ENCODE peak calls at places on chromosome 2, in seven cellular contexts. V, W, J, K, A, C and Z are unnamed samples.
A peak's percentile ranks its signal among the peaks of the same experiment; 100 is the strongest.

GRCh38 chr2:180573951-180574350 is 406.5 kb upstream of the UBE2E3 start:
- DNase-seq in V (peak; percentile 68), A (no peak), W (peak; percentile 64), C (peak; percentile 72), J (no peak), K (no peak), Z (peak; percentile 30)

GRCh38 chr2:9087151-9087681 is 83.7 kb upstream of the MBOAT2 start:
- DNase-seq in C (no peak), J (no peak), K (no peak), A (no peak), W (peak; percentile 49), V (peak; percentile 57), Z (no peak)

GRCh38 chr2:38056216-38056615 is 19.7 kb downstream of the CYP1B1 start:
- DNase-seq in W (no peak), K (no peak), J (no peak), C (no peak), V (peak; percentile 45), A (no peak), Z (no peak)

GRCh38 chr2:179613299-179613651 is 248.1 kb downstream of the ZNF385B start:
- DNase-seq in J (no peak), A (no peak), K (no peak), V (no peak), C (no peak), W (no peak), Z (no peak)

GRCh38 chr2:26811261-26811660 is 25.4 kb downstream of the CENPA start:
- DNase-seq in J (no peak), K (no peak), W (no peak), C (no peak), V (no peak), A (no peak), Z (no peak)

GRCh38 chr2:236517463-236518077 is 52.1 kb upstream of the ACKR3 start:
- DNase-seq in A (no peak), V (no peak), J (no peak), W (no peak), C (no peak), K (no peak), Z (no peak)

GRCh38 chr2:128500136-128500800 is 181.6 kb upstream of the HS6ST1 start:
- DNase-seq in A (no peak), W (no peak), J (no peak), V (peak; percentile 31), C (no peak), K (no peak), Z (no peak)

GRCh38 chr2:219459460-219460311 is 25.0 kb downstream of the SPEG start:
- DNase-seq in V (peak; percentile 62), K (peak; percentile 61), J (peak; percentile 77), C (no peak), A (no peak), W (peak; percentile 62), Z (peak; percentile 72)

GRCh38 chr2:12501469-12502147 is 215.1 kb upstream of the TRIB2 start:
- DNase-seq in C (no peak), W (no peak), K (peak; percentile 34), J (peak; percentile 73), A (no peak), V (no peak), Z (no peak)

GRCh38 chr2:232464534-232464865 is 8.5 kb downstream of the ALPI start:
- DNase-seq in A (no peak), J (no peak), K (no peak), W (no peak), C (no peak), V (no peak), Z (no peak)
- TF ChIP-seq CTCF in A (no peak), J (no peak), K (no peak), W (no peak), C (no peak), V (no peak), Z (no peak)

GRCh38 chr2:61138859-61139258 is 23.1 kb upstream of the C2orf74 start:
- DNase-seq in K (no peak), W (no peak), V (no peak), J (no peak), A (no peak), C (no peak), Z (no peak)

GRCh38 chr2:61134141-61134540 is 27.8 kb upstream of the C2orf74 start:
- DNase-seq in W (no peak), J (no peak), K (no peak), V (peak; percentile 71), C (no peak), A (no peak), Z (no peak)

GRCh38 chr2:61141151-61141550 is 20.8 kb upstream of the C2orf74 start:
- DNase-seq in W (no peak), J (no peak), A (no peak), C (no peak), V (no peak), K (no peak), Z (no peak)

DNA sequence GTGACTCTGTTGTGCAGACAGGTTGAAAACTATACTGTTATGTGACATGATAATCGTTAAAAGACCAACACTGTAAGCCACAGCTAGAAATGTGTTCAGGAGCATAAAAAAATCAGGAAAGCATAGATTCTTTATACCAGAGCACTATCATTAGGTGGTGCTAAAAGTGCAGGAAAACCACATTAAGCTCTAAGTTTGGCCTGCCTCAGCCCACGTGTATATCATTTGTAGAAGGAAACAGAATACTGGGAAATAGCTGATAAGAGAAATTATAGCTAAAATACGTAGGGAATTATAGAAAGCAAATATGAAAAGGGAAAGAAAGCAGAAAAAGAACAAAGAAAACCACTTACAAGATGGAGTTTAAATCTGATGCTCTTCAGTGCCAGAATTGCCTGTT is 26.5 kb upstream of the C2orf74 start:
- DNase-seq in J (no peak), C (peak; percentile 13), W (peak; percentile 78), A (no peak), K (peak; percentile 57), V (peak; percentile 52), Z (no peak)
- TF ChIP-seq CTCF in J (peak; percentile 41), C (peak; percentile 63), W (peak; percentile 52), A (no peak), K (peak; percentile 38), V (peak; percentile 49), Z (no peak)

DNA sequence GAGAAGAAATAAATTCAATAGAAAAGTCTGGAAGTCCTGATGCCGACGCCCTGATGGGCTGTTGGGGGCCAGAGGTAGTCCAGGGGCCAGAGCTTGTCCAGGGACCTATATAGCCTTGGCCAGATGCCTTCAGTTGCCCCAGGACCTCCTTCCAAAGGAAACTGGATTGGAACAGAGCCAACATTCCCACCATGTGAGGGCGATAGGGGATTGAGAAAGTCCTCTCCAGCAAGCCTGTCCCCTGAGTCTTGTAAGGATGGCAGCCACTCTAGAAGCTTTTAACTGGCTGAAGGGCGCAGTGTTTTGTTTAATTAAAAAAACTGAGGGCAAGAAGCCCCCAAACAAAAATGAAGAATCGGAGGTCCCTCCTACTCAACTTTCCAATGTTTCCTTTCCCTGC is 54.9 kb upstream of the CDCA7 start:
- DNase-seq in C (no peak), V (no peak), A (no peak), J (no peak), K (no peak), W (no peak), Z (no peak)
- TF ChIP-seq CTCF in C (no peak), V (no peak), A (no peak), J (no peak), K (no peak), W (no peak), Z (no peak)

DNA sequence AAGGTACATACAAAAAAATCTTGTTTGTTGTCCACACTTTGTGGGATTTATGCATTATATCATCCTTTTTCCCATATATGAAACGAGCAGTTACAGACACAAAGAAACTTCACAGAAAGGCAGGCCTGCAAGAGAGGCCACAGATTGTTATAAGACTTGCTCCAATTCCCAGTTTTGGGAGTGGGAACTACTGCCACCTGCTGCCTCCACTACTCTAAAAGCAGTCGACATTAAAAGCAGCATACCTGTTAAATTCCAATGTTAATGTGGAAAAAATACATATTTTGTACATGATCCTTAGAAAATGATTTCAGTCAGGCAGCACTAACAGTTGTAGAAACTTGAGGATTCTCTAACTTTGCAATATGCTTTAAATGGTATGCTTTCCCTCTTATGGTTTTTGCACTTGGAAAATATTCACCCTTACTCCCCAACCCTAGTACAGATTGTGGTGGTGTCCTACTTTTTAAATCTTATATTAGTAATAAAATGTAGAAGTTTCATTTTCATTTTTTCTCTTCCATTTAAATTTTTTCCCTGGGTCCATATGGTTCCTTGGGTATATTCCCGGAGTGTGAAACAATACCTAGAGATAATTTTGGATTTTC is 37.9 kb downstream of the SLC38A11 start:
- DNase-seq in J (no peak), A (peak; percentile 58), V (peak; percentile 41), C (peak; percentile 40), K (peak; percentile 25), W (peak; percentile 70), Z (peak; percentile 62)
- TF ChIP-seq CTCF in J (peak; percentile 71), A (peak; percentile 70), V (peak; percentile 48), C (peak; percentile 79), K (peak; percentile 42), W (peak; percentile 69), Z (peak; percentile 49)

GRCh38 chr2:152065945-152066344 is 32.9 kb downstream of the CACNB4 start:
- DNase-seq in W (no peak), V (no peak), J (no peak), A (no peak), C (no peak), K (no peak), Z (no peak)
- TF ChIP-seq CTCF in W (no peak), V (no peak), J (no peak), A (no peak), C (no peak), K (no peak), Z (no peak)

DNA sequence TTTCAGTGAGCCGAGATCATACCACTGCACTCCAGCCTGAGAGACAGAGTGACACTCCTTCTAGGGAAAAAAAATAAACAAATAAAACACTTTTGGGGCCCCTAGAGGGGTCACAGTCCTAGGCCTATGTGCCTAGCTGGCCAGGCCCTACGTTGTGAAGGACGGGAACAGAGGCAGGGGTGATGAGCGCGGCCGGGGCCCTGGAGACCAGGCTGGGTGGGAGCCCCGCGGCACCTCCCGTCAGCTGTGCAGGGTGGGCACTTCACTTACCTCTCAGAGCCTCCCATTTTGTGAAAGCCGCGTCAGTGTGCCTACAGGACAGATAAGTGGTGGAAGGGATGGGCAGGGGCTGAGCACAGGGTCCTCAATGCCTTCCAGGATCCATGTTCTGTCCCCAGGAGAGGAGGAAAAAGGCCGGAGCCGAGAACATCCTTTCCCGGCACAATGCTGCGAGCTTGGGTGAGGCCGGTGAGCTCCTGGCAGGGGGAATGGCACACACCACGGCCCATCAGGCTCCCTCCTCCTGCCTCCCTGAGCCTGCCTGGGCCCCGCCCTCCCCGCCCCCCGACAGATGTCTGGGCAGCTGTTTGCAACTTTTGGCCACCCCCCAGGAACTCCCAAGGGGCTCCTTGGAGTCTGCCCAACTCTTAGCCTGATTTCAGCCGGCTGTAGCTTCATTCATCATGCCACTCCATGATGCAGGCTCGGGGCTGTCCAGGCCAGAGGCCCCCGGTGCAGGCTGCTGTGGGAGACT is 196.6 kb downstream of the TFCP2L1 start:
- DNase-seq in V (no peak), K (peak; percentile 71), J (no peak), A (no peak), C (no peak), W (peak; percentile 92), Z (no peak)
- TF ChIP-seq CTCF in V (no peak), K (no peak), J (no peak), A (no peak), C (no peak), W (no peak), Z (no peak)

DNA sequence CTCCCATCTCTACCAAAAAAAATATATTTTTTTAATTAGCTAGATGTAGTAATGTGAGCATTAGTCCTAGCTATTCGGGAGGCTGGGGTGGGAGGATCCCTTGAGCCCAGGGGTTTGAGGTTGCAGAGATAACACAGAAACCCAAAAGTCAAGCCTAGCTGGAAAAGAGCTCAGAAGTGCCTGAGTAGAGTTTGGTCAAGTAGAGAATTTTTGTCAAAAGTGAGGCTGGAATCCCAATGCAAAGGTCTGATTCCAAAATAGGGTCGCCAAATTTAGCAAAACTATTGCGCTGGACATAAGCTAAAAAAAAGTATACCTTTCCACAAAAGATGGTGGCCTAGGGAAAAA is 15.5 kb upstream of the MSH6 start:
- DNase-seq in W (no peak), A (no peak), J (no peak), C (no peak), K (no peak), V (no peak), Z (no peak)
- TF ChIP-seq CTCF in W (no peak), A (no peak), J (no peak), C (no peak), K (no peak), V (no peak), Z (no peak)